ENCODE peak calls at places on chromosomes 2 and 18, in five cellular contexts. Y is Calu3, X is foreskin fibroblast, U is tibial nerve, T is AG04450. G is an unnamed sample.

GRCh38 chr2:207394812-207395534 is 134.8 kb upstream of the CREB1 start:
- DNase-seq in T (peak), U (no peak), Y (no peak), X (peak), G (no peak)

GRCh38 chr2:40540026-40540425 is 88.1 kb upstream of the SLC8A1 start:
- DNase-seq in Y (no peak), X (no peak), U (no peak), T (no peak), G (no peak)

GRCh38 chr18:8615397-8616025 is 6.3 kb downstream of the RAB12 start:
- DNase-seq in X (peak), Y (no peak), U (peak), T (peak), G (no peak)

GRCh38 chr18:59087391-59087790 is 52.3 kb upstream of the SEC11C start:
- DNase-seq in Y (no peak), T (no peak), X (no peak), U (no peak), G (no peak)

GRCh38 chr18:2572892-2573291 is 1.5 kb downstream of the NDC80 start:
- DNase-seq in X (peak), U (no peak), Y (no peak), T (no peak), G (no peak)

GRCh38 chr2:17476820-17477219 is 41.4 kb downstream of the RAD51AP2 start:
- DNase-seq in X (peak), U (no peak), T (no peak), Y (no peak), G (no peak)

GRCh38 chr18:12701161-12701560 is 1.4 kb downstream of the CEP76 start:
- DNase-seq in U (no peak), T (no peak), Y (no peak), X (peak), G (no peak)

GRCh38 chr2:229130522-229130921 is 140.6 kb downstream of the PID1 start:
- DNase-seq in T (no peak), Y (no peak), U (no peak), X (no peak), G (no peak)

GRCh38 chr2:125901278-125901677 is 754.7 kb upstream of the GYPC start:
- DNase-seq in Y (no peak), X (no peak), T (no peak), U (no peak), G (no peak)

GRCh38 chr18:12046751-12047335 is 46.8 kb upstream of the ANKRD62 start:
- DNase-seq in X (no peak), T (no peak), Y (no peak), U (no peak), G (no peak)

GRCh38 chr18:36518839-36519238 is 221.3 kb downstream of the FHOD3 start:
- DNase-seq in U (no peak), T (no peak), Y (no peak), X (no peak), G (no peak)

GRCh38 chr2:70357076-70358071 is 55.5 kb upstream of the FAM136A start:
- DNase-seq in Y (no peak), X (peak), T (no peak), U (no peak), G (no peak)

GRCh38 chr18:79862562-79862961 is 64.8 kb downstream of the KCNG2 start:
- DNase-seq in U (no peak), Y (no peak), T (no peak), X (no peak), G (no peak)

GRCh38 chr2:200397785-200398184 is 91.3 kb downstream of the SPATS2L start:
- DNase-seq in T (no peak), X (peak), U (no peak), Y (no peak), G (no peak)
- TF ChIP-seq CTCF in T (peak), X (no peak), U (no peak), Y (no peak), G (no peak)

DNA sequence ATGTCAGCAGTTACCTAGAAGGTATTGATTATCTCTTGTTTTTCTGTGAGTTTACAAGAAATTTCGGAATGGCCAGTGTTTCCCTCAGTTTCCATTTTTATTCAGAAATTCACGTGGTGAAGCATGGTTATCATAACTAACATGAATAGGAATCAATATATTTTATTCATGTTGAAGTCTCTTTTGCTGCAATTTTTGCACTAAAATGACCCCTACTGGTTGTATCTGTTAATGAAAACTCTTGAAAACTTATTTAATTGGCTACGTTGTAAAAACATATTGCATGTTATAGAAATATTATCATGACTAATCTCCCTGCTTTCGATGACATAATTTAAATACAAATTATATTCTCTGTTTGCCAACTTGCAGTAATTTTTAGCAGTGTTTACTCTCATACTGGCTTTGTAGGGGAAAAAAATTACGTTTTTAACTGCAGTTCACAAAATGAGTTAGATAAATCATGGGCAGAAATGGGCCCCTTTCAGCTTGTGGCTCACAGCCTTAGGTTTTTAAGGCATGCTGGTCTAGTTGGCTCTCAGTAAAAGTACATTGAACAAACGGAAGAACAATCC is 3.5 kb downstream of the CRIM1 start:
- DNase-seq in T (no peak), Y (no peak), X (no peak), U (no peak), G (no peak)
- TF ChIP-seq CTCF in T (peak), Y (no peak), X (peak), U (no peak), G (peak)

GRCh38 chr2:27152102-27152795 is 3.4 kb downstream of the TCF23 start:
- DNase-seq in T (no peak), U (no peak), X (no peak), Y (peak), G (no peak)
- TF ChIP-seq CTCF in T (no peak), U (no peak), X (no peak), Y (no peak), G (no peak)

DNA sequence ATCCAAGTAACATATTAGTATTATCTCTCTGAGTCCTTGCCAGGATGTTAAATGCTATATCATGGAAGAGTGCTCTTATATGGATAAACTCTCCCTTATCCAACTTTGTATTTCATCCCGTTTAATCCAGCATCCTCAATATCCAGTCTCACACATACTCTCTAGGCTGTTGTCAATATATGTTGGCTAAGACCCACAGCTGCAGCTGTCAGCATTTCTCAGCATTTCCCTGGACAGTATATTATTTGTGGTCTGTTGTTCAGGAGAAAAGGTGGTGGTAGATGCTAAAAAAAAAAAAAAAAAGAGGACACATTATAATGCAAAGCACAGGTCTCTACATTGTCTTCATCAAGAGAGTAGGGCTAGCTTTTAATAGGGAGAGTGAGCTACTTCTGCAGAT is 1368.0 kb upstream of the ZEB2 start:
- DNase-seq in X (no peak), U (no peak), Y (no peak), T (no peak), G (no peak)
- TF ChIP-seq CTCF in X (no peak), U (no peak), Y (no peak), T (no peak), G (no peak)

GRCh38 chr2:226798422-226799210 is 1.0 kb downstream of the IRS1 start:
- DNase-seq in T (no peak), U (no peak), Y (peak), X (peak), G (peak)

GRCh38 chr2:226800941-226801784 is 1.5 kb upstream of the IRS1 start:
- DNase-seq in Y (peak), U (peak), X (peak), T (no peak), G (peak)

GRCh38 chr2:226797989-226798421 is 1.6 kb downstream of the IRS1 start:
- DNase-seq in Y (no peak), T (no peak), X (no peak), U (no peak), G (peak)

GRCh38 chr2:226799211-226799975 is at the start of gene IRS1:
- DNase-seq in T (no peak), U (peak), Y (peak), X (peak), G (peak)

DNA sequence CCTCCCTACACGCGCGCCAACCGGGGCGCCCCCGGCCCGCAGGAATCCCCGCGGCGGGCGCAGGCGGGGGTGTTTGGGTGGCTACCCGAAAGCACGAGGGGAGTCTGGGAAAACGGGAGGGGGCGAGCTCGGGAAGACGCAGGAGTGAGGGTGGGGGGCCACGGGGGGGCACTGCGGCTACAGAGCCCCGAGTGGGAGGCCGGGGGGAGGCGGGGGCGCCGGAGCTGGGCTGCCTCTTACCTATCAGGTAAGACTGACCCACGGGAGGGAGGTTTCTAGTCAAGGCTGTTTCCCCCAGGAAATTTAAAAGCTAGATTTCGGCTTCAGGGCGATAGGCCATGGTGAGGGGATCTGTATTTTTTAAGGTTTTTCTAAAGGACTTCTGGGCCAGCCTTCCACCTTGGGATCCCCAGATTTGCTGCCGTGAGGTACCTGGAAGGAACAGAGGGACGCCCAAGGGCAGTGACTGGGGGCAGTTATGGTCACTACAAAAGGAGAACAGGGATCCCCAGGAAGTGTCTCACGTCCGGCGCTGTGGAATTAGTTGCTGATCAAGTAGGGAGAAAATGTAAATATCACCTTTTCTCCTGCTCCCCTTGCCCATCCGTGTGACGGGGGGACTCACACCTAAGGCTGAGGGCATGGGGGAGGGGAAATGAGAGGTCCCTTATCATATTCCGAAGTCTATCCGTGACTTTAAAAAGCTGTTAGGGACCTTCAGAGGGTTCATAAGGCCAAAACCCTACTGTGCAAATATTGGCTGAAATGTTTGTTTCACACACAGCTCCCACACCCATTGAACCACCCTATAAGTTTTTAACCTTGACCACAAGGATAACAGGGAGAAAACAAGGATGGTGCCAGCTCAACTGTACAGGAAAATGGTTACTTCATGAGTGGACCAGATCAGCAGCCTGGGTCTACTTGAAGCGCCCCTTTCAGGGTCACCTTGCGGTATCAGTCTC is 638 bp upstream of the IRS1 start:
- DNase-seq in T (no peak), U (peak), Y (no peak), X (peak), G (peak)
- TF ChIP-seq CTCF in T (no peak), U (no peak), Y (peak), X (no peak), G (no peak)

GRCh38 chr2:113767811-113768210 is 11.4 kb upstream of the SLC35F5 start:
- DNase-seq in U (no peak), Y (no peak), T (no peak), X (no peak), G (no peak)
- TF ChIP-seq CTCF in U (no peak), Y (no peak), T (peak), X (no peak), G (no peak)

GRCh38 chr2:161564906-161565305 is 59.3 kb upstream of the SLC4A10 start:
- DNase-seq in U (no peak), Y (no peak), X (no peak), T (no peak), G (no peak)

GRCh38 chr2:161576421-161576820 is 47.8 kb upstream of the SLC4A10 start:
- DNase-seq in U (no peak), T (no peak), X (no peak), Y (no peak), G (no peak)

GRCh38 chr2:161569401-161569800 is 54.8 kb upstream of the SLC4A10 start:
- DNase-seq in X (no peak), U (no peak), T (no peak), Y (no peak), G (no peak)

GRCh38 chr2:161571051-161571429 is 53.2 kb upstream of the SLC4A10 start:
- DNase-seq in T (no peak), U (no peak), X (no peak), Y (no peak), G (no peak)

DNA sequence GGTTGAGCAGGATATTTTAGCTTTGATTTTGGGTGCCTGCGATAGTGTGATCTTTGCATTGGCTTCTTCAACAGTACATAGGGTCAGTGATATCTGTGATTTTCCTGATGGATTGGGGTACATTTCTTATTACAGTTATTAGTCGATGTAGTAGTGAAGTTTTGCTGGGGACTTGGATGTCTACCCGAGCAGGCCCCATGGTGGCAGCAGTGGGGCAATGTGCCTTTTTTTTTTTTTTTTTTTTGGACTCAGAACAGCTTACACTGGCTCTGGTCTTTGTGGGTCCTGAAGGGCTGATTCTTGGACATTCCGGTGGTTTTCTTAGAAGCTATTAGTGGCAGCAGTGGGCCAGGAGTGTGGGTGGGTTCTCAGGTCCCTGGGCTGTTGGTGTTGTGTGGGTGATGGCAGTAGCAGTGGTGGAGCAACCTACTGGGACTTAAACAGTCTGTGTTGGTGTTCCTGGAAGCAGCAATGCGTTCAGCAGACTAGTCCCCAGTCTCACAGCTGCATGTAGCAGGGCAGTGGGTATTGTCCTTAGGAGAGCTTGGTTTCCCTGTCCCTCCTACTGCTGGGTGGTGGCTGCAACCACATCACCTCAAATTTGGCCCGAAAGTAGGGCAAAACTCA is 53.7 kb upstream of the SLC4A10 start:
- DNase-seq in T (no peak), X (peak), U (no peak), Y (no peak), G (no peak)
- TF ChIP-seq CTCF in T (peak), X (peak), U (no peak), Y (peak), G (no peak)

GRCh38 chr18:45337477-45337876 is 277.8 kb upstream of the SLC14A2 start:
- DNase-seq in U (no peak), X (no peak), Y (no peak), T (no peak), G (no peak)
- TF ChIP-seq CTCF in U (no peak), X (no peak), Y (no peak), T (no peak), G (no peak)

G was measured in glutamatergic neuron.